ENCODE peak calls at places on chromosomes 16 and 17, in nine cellular contexts. R is cardiac septum; W is lower lobe of right lung; V is H9; A is fibroblast of the conjunctiva; S is stimulated activated CD8-positive, alpha-beta memory T cell treated with anti-CD3 and anti-CD28 coated beads, Interleukin-7, amount 100 ng/mL, for 1 hour; M is CD8-positive, alpha-beta T cell; J is iPS-NIHi11; Y is body of pancreas. U is an unnamed sample.

GRCh38 chr16:6267682-6268081 is 1065.0 kb upstream of the RBFOX1 start:
- DNase-seq in R (no peak), W (no peak), V (no peak), A (no peak), S (no peak), M (no peak), J (no peak), Y (no peak), U (no peak)

GRCh38 chr17:17713839-17714238 is 32.6 kb downstream of the RAI1 start:
- DNase-seq in R (peak), W (peak), V (no peak), A (no peak), S (no peak), M (no peak), J (no peak), Y (peak), U (peak)

GRCh38 chr17:63675607-63676539 is 24.1 kb downstream of the LIMD2 start:
- DNase-seq in R (no peak), W (peak), V (no peak), A (peak), S (no peak), M (no peak), J (no peak), Y (peak), U (peak)

GRCh38 chr16:77881355-77882003 is 93.1 kb downstream of the VAT1L start:
- DNase-seq in R (no peak), W (no peak), V (no peak), A (no peak), S (no peak), M (no peak), J (no peak), Y (no peak), U (no peak)

GRCh38 chr17:80961516-80961915 is 30.1 kb upstream of the CHMP6 start:
- DNase-seq in R (no peak), W (no peak), V (no peak), A (no peak), S (no peak), M (no peak), J (peak), Y (no peak), U (no peak)

GRCh38 chr17:41970901-41971331 is 4.3 kb downstream of the CNP start:
- DNase-seq in R (no peak), W (peak), V (no peak), A (no peak), S (no peak), M (no peak), J (no peak), Y (no peak), U (no peak)

GRCh38 chr16:4380131-4381063 is 8.7 kb downstream of the VASN start:
- DNase-seq in R (no peak), W (no peak), V (no peak), A (no peak), S (no peak), M (no peak), J (no peak), Y (no peak), U (no peak)

GRCh38 chr16:11401161-11402050 is 56.1 kb downstream of the RMI2 start:
- DNase-seq in R (peak), W (peak), V (no peak), A (no peak), S (no peak), M (no peak), J (no peak), Y (peak), U (no peak)

GRCh38 chr16:14011846-14012245 is 59.3 kb upstream of the MRTFB start:
- DNase-seq in R (no peak), W (no peak), V (no peak), A (no peak), S (no peak), M (no peak), J (no peak), Y (peak), U (no peak)

GRCh38 chr16:22625948-22626347 is 115.3 kb downstream of the NPIPB5 start:
- DNase-seq in R (no peak), W (no peak), V (no peak), A (no peak), S (no peak), M (no peak), J (no peak), Y (no peak), U (no peak)

GRCh38 chr17:80633197-80633596 is 88.6 kb downstream of the RPTOR start:
- DNase-seq in R (no peak), W (no peak), V (no peak), A (no peak), S (no peak), M (no peak), J (no peak), Y (no peak), U (no peak)

GRCh38 chr16:22030087-22030812 is 22.3 kb downstream of the MOSMO start:
- DNase-seq in R (no peak), W (no peak), V (no peak), A (no peak), S (no peak), M (no peak), J (no peak), Y (no peak), U (no peak)

GRCh38 chr17:1001640-1002411 is 4.9 kb downstream of the TIMM22 start:
- DNase-seq in R (no peak), W (no peak), V (no peak), A (no peak), S (no peak), M (no peak), J (no peak), Y (no peak), U (no peak)

GRCh38 chr16:11439216-11439615 is 94.0 kb downstream of the RMI2 start:
- DNase-seq in R (no peak), W (no peak), V (no peak), A (peak), S (no peak), M (no peak), J (no peak), Y (no peak), U (no peak)

GRCh38 chr16:28316056-28316455 is 23.7 kb downstream of the SBK1 start:
- DNase-seq in R (no peak), W (peak), V (no peak), A (no peak), S (no peak), M (no peak), J (no peak), Y (no peak), U (no peak)

GRCh38 chr16:54165174-54165911 is 121.2 kb downstream of the IRX3 start:
- DNase-seq in R (no peak), W (no peak), V (no peak), A (no peak), S (no peak), M (no peak), J (no peak), Y (no peak), U (no peak)

GRCh38 chr16:17396762-17397498 is 73.8 kb downstream of the XYLT1 start:
- DNase-seq in R (no peak), W (no peak), V (no peak), A (peak), S (no peak), M (no peak), J (no peak), Y (peak), U (no peak)

GRCh38 chr16:58128721-58129096 is 472 bp downstream of the CFAP20 start:
- DNase-seq in R (no peak), W (no peak), V (peak), A (no peak), S (no peak), M (no peak), J (peak), Y (no peak), U (no peak)

GRCh38 chr16:19400709-19401108 is 17.0 kb upstream of the TMC5 start:
- DNase-seq in R (no peak), W (no peak), V (peak), A (no peak), S (no peak), M (no peak), J (no peak), Y (peak), U (no peak)

GRCh38 chr17:56913000-56913866 is 616 bp downstream of the TRIM25 start:
- DNase-seq in R (peak), W (no peak), V (peak), A (no peak), S (no peak), M (no peak), J (peak), Y (peak), U (no peak)

GRCh38 chr17:78313735-78314648 is 45.9 kb downstream of the SOCS3 start:
- DNase-seq in R (peak), W (peak), V (peak), A (no peak), S (peak), M (peak), J (peak), Y (peak), U (no peak)

GRCh38 chr16:14015948-14016347 is 55.2 kb upstream of the MRTFB start:
- DNase-seq in R (no peak), W (peak), V (no peak), A (peak), S (no peak), M (no peak), J (no peak), Y (peak), U (no peak)

GRCh38 chr17:21171309-21171922 is 42.5 kb downstream of the TMEM11 start:
- DNase-seq in R (no peak), W (no peak), V (no peak), A (no peak), S (no peak), M (peak), J (no peak), Y (no peak), U (no peak)

GRCh38 chr17:62732125-62732524 is 76.0 kb downstream of the MARCHF10 start:
- DNase-seq in R (no peak), W (no peak), V (peak), A (no peak), S (no peak), M (no peak), J (no peak), Y (no peak), U (no peak)

GRCh38 chr16:9665851-9666271 is 516.4 kb downstream of the GRIN2A start:
- DNase-seq in R (no peak), W (no peak), V (no peak), A (no peak), S (no peak), M (no peak), J (no peak), Y (peak), U (peak)

GRCh38 chr17:77696720-77697460 is 261.6 kb upstream of the TNRC6C start:
- DNase-seq in R (peak), W (no peak), V (peak), A (no peak), S (no peak), M (peak), J (peak), Y (no peak), U (no peak)

GRCh38 chr17:46910179-46910927 is 12.6 kb upstream of the GOSR2 start:
- DNase-seq in R (no peak), W (no peak), V (no peak), A (no peak), S (no peak), M (no peak), J (no peak), Y (peak), U (no peak)

GRCh38 chr17:68697850-68698313 is 96.7 kb upstream of the FAM20A start:
- DNase-seq in R (no peak), W (no peak), V (no peak), A (peak), S (no peak), M (no peak), J (no peak), Y (peak), U (no peak)

GRCh38 chr17:43349142-43349541 is 49.7 kb upstream of the ARL4D start:
- DNase-seq in R (no peak), W (no peak), V (no peak), A (no peak), S (no peak), M (no peak), J (no peak), Y (no peak), U (no peak)

GRCh38 chr16:12513791-12514175 is 289.9 kb downstream of the CPPED1 start:
- DNase-seq in R (no peak), W (no peak), V (no peak), A (no peak), S (no peak), M (no peak), J (no peak), Y (no peak), U (no peak)

GRCh38 chr17:67818110-67819002 is 6.9 kb upstream of the BPTF start:
- DNase-seq in R (no peak), W (no peak), V (no peak), A (no peak), S (no peak), M (peak), J (no peak), Y (no peak), U (no peak)

GRCh38 chr16:56041556-56042140 is 149.6 kb upstream of the GNAO1 start:
- DNase-seq in R (no peak), W (no peak), V (peak), A (no peak), S (no peak), M (peak), J (peak), Y (peak), U (no peak)

U was measured in retinal pigment epithelial cell.